ENCODE peak calls at places on chromosome 11, in five cellular contexts. E is A172; H is body of pancreas; F is NCI-H2029 treated with DMSO at 0.1 percent for 48 hours; O is stimulated activated CD8-positive, alpha-beta memory T cell treated with anti-CD3 and anti-CD28 coated beads, Interleukin-7, amount 100 ng/mL, for 24 hours. K is an unnamed sample.

GRCh38 chr11:126720539-126721235 is 279.9 kb downstream of the KIRREL3 start:
- DNase-seq in O (no peak), F (no peak), H (no peak), E (no peak), K (no peak)

GRCh38 chr11:111566324-111566723 is 25.8 kb downstream of the LAYN start:
- DNase-seq in F (no peak), E (no peak), H (peak), O (no peak), K (no peak)

GRCh38 chr11:80239217-80239616 is 798.4 kb upstream of the TENM4 start:
- DNase-seq in H (no peak), F (no peak), O (no peak), E (no peak), K (no peak)

GRCh38 chr11:40797981-40798380 is 661.5 kb downstream of the LRRC4C start:
- DNase-seq in E (no peak), H (no peak), F (no peak), O (no peak), K (no peak)

GRCh38 chr11:92886243-92886905 is 83.1 kb upstream of the MTNR1B start:
- DNase-seq in F (peak), H (peak), O (no peak), E (peak), K (peak)

GRCh38 chr11:105639527-105639926 is 29.7 kb downstream of the GRIA4 start:
- DNase-seq in E (no peak), H (no peak), O (no peak), F (no peak), K (no peak)

GRCh38 chr11:8658210-8658968 is 24.1 kb downstream of the TRIM66 start:
- DNase-seq in H (no peak), E (no peak), O (no peak), F (no peak), K (no peak)

GRCh38 chr11:1335811-1336761 is 26.7 kb upstream of the TOLLIP start:
- DNase-seq in H (peak), E (peak), O (no peak), F (no peak), K (no peak)

GRCh38 chr11:65132988-65133700 is 1.2 kb downstream of the SYVN1 start:
- DNase-seq in F (no peak), O (no peak), H (peak), E (no peak), K (no peak)

GRCh38 chr11:27392715-27393114 is 29.7 kb upstream of the CCDC34 start:
- DNase-seq in O (no peak), H (no peak), F (no peak), E (peak), K (no peak)

GRCh38 chr11:67375320-67376021 is 2.1 kb upstream of the CLCF1 start:
- DNase-seq in O (no peak), H (no peak), E (no peak), F (no peak), K (no peak)

GRCh38 chr11:129694538-129694937 is 121.1 kb upstream of the TMEM45B start:
- DNase-seq in E (no peak), F (no peak), O (no peak), H (no peak), K (no peak)

GRCh38 chr11:125201525-125202121 is 37.1 kb downstream of the PKNOX2 start:
- DNase-seq in F (no peak), E (peak), H (peak), O (no peak), K (no peak)